ENCODE peak calls at places on chromosomes 11 and 22, in four cellular contexts. Q is HepG2, F is GM12878, B is H1. I is an unnamed sample.

GRCh38 chr11:128920651-128921050 is 22.0 kb downstream of the TP53AIP1 start:
- DNase-seq in Q (no peak), F (no peak), B (no peak), I (no peak)

GRCh38 chr11:86174101-86175046 is 70.2 kb upstream of the EED start:
- DNase-seq in B (no peak), F (no peak), Q (peak; percentile 61), I (no peak)

GRCh38 chr11:48013269-48013901 is 33.0 kb downstream of the PTPRJ start:
- DNase-seq in Q (peak; percentile 71), F (no peak), B (no peak), I (no peak)

GRCh38 chr11:123063396-123064267 is 1.7 kb upstream of the HSPA8 start:
- DNase-seq in Q (peak; percentile 64), B (no peak), F (no peak), I (peak; percentile 30)

GRCh38 chr11:95147364-95147905 is 57.8 kb downstream of the ENDOD1 start:
- DNase-seq in B (no peak), F (no peak), Q (peak; percentile 14), I (no peak)

GRCh38 chr22:31177420-31178162 is 17.6 kb downstream of the RNF185 start:
- DNase-seq in F (no peak), Q (no peak), B (no peak), I (no peak)

GRCh38 chr22:17486313-17486712 is 77.0 kb upstream of the SLC25A18 start:
- DNase-seq in F (no peak), Q (peak; percentile 8), B (no peak), I (no peak)

GRCh38 chr11:44955019-44955738 is 4.5 kb upstream of the TP53I11 start:
- DNase-seq in Q (no peak), F (no peak), B (no peak), I (no peak)

GRCh38 chr11:111911563-111912401 is at the start of gene CRYAB:
- DNase-seq in F (no peak), Q (peak; percentile 32), B (no peak), I (no peak)

GRCh38 chr11:33988586-33989370 is 62.8 kb upstream of the CAPRIN1 start:
- DNase-seq in B (no peak), Q (no peak), F (no peak), I (no peak)

GRCh38 chr11:1123970-1124369 is 33.8 kb upstream of the MUC5AC start:
- DNase-seq in Q (no peak), F (no peak), B (no peak), I (no peak)

GRCh38 chr11:35515224-35515623 is 10.2 kb downstream of the PAMR1 start:
- DNase-seq in F (no peak), Q (no peak), B (no peak), I (no peak)

GRCh38 chr11:9802291-9802861 is 138.5 kb downstream of the SWAP70 start:
- DNase-seq in B (no peak), Q (no peak), F (no peak), I (no peak)

GRCh38 chr22:20010307-20011122 is 6.1 kb downstream of the ARVCF start:
- DNase-seq in B (no peak), F (no peak), Q (peak; percentile 79), I (no peak)
- TF ChIP-seq SUZ12 in B (no peak), F (no peak), Q (no peak), I (no peak)

GRCh38 chr11:63527667-63528066 is 8.9 kb upstream of the PLAAT4 start:
- DNase-seq in B (no peak), F (no peak), Q (no peak), I (no peak)

GRCh38 chr11:63532799-63533475 is 3.7 kb upstream of the PLAAT4 start:
- DNase-seq in B (no peak), F (no peak), Q (no peak), I (no peak)

GRCh38 chr11:63532150-63532549 is 4.5 kb upstream of the PLAAT4 start:
- DNase-seq in B (no peak), F (no peak), Q (no peak), I (no peak)

GRCh38 chr11:63534076-63534475 is 2.5 kb upstream of the PLAAT4 start:
- DNase-seq in F (no peak), B (no peak), Q (no peak), I (no peak)

DNA sequence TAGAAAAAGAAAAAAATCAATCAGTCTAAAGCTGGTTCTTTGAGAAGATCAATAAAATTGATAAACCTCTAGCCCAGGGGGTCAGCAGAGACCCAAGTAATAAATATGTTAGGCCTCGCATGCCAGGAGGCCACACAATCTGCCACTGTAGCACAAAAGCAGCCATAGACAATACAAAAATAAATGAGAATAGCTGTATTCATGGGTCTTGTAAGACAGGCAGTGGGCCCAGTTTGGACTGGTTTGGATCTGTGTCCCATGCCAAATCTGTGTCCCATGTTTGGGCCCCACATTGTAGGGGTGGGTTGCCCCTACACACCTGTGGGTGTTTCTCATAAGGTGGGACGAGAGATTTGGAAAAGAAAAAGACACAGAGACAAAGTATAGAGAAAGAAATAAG is 6.6 kb upstream of the PLAAT4 start:
- DNase-seq in F (no peak), Q (no peak), B (no peak), I (no peak)
- TF ChIP-seq YY1 in F (no peak), Q (no peak), B (no peak), I (no peak)

GRCh38 chr11:117842131-117842941 is 17.8 kb upstream of the FXYD2 start:
- DNase-seq in Q (no peak), F (no peak), B (no peak), I (no peak)
- TF ChIP-seq SUZ12 in Q (no peak), F (no peak), B (no peak), I (no peak)

DNA sequence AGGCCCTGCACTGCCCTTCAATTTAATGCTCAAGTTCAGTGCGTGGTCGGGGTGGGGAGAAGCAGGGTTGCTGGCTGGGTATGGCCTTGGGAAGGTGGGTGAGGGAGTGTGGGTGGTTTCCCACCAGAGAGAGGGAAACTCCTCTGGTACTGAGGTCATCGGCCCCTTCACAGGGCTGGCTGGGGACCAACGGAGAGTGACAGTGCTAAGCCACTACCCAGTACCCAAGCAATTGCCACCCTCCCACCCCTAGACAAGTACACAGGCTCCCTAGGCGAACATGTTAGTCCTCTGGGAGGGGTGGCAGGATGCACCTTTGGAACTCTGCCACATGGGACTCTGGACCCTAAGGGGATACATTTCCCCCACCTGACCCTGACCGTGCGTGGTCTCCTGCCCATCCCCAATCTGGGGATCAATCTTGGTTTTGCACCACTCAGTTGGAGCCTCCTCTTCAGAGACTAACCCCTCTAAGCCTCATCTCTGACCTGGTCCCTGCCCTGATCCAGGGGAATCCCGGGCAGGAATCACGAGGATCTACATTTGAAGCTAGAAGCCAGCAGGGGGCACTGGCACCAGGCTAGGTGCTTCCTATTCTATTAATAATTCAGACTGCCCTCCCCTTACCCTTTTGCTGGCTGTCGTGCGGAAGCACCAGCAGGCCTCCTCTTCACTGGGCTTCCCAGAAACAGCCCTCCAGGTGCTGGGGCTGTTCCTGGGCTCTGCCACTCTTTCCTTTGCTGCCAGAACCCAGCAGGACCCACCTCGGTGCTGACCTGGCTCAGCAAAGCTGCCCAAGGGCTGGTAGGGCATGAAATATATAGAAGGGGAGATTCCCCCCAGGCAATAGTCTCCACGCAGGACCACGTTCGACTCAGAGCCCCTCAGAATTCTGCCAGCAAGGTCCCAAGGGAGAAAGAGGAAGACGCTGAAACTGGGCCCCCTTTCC is 377.7 kb downstream of the TENM4 start:
- DNase-seq in B (peak; percentile 31), F (no peak), Q (peak; percentile 18), I (peak; percentile 38)
- TF ChIP-seq YY1 in B (no peak), F (no peak), Q (no peak), I (no peak)

GRCh38 chr11:58024601-58025091 is 965 bp downstream of the OR9Q1 start:
- DNase-seq in F (no peak), B (no peak), Q (no peak), I (no peak)
- TF ChIP-seq SUZ12 in F (no peak), B (no peak), Q (no peak), I (no peak)

GRCh38 chr22:19691007-19691720 is 23.1 kb upstream of the SEPTIN5 start:
- DNase-seq in Q (no peak), B (no peak), F (no peak), I (no peak)

GRCh38 chr22:19687561-19688300 is 26.6 kb upstream of the SEPTIN5 start:
- DNase-seq in Q (no peak), F (no peak), B (no peak), I (no peak)

GRCh38 chr22:19686946-19687345 is 27.4 kb upstream of the SEPTIN5 start:
- DNase-seq in B (no peak), Q (no peak), F (no peak), I (no peak)

GRCh38 chr22:19689408-19689807 is 24.9 kb upstream of the SEPTIN5 start:
- DNase-seq in F (no peak), Q (no peak), B (no peak), I (no peak)

GRCh38 chr22:19688301-19689290 is 25.7 kb upstream of the SEPTIN5 start:
- DNase-seq in Q (no peak), F (no peak), B (no peak), I (no peak)
- TF ChIP-seq YY1 in Q (no peak), F (no peak), B (no peak), I (no peak)

GRCh38 chr11:3837793-3838192 is 3.0 kb downstream of the RHOG start:
- DNase-seq in F (no peak), B (no peak), Q (no peak), I (no peak)
- TF ChIP-seq SUZ12 in F (no peak), B (no peak), Q (no peak), I (no peak)

DNA sequence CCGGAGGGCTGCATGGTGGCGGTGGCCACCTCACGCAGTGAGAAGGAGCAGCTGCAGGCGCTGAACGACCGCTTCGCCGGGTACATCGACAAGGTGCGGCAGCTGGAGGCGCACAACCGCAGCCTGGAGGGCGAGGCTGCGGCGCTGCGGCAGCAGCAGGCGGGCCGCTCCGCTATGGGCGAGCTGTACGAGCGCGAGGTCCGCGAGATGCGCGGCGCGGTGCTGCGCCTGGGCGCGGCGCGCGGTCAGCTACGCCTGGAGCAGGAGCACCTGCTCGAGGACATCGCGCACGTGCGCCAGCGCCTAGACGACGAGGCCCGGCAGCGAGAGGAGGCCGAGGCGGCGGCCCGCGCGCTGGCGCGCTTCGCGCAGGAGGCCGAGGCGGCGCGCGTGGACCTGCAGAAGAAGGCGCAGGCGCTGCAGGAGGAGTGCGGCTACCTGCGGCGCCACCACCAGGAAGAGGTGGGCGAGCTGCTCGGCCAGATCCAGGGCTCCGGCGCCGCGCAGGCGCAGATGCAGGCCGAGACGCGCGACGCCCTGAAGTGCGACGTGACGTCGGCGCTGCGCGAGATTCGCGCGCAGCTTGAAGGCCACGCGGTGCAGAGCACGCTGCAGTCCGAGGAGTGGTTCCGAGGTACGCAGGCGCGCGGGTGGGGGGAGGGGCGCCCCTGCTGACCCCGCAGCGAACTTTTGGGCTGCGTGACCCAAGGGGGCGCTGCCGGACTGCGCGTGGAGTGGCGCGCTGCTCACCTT is 670 bp downstream of the NEFH start:
- DNase-seq in F (peak; percentile 11), B (no peak), Q (no peak), I (peak; percentile 51)
- TF ChIP-seq YY1 in F (no peak), B (no peak), Q (no peak), I (no peak)